ENCODE peak calls at places on chromosomes 11 and 22, in four cellular contexts. B, J, C and G are unnamed samples.

GRCh38 chr11:66238786-66239413 is 29.5 kb upstream of the RAB1B start:
- DNase-seq in B (no peak), J (no peak), C (no peak), G (no peak)

GRCh38 chr22:37624017-37624365 is 15.4 kb downstream of the GGA1 start:
- DNase-seq in J (no peak), C (no peak), B (no peak), G (no peak)

GRCh38 chr11:124879229-124879998 is 14.2 kb downstream of the ROBO3 start:
- DNase-seq in J (no peak), B (no peak), C (no peak), G (no peak)

GRCh38 chr11:64603411-64604110 is 12.5 kb downstream of the SLC22A12 start:
- DNase-seq in C (no peak), B (no peak), J (no peak), G (no peak)

GRCh38 chr11:102552447-102553200 is 22.1 kb upstream of the MMP7 start:
- DNase-seq in B (no peak), J (no peak), C (no peak), G (no peak)

GRCh38 chr22:27509132-27509920 is 292.2 kb downstream of the MN1 start:
- DNase-seq in J (no peak), C (no peak), B (no peak), G (no peak)

GRCh38 chr22:49207008-49207775 is 620.5 kb downstream of the BRD1 start:
- DNase-seq in J (no peak), B (no peak), C (no peak), G (no peak)

GRCh38 chr11:33779849-33780528 is 5.7 kb upstream of the FBXO3 start:
- DNase-seq in B (peak), C (no peak), J (no peak), G (no peak)

GRCh38 chr11:61701298-61701993 is 21.3 kb downstream of the DAGLA start:
- DNase-seq in J (no peak), B (peak), C (no peak), G (no peak)

GRCh38 chr11:94144664-94145063 is 16.0 kb downstream of the PANX1 start:
- DNase-seq in J (no peak), C (no peak), B (no peak), G (no peak)

GRCh38 chr11:115996125-115996807 is 492.1 kb upstream of the CADM1 start:
- DNase-seq in J (no peak), B (no peak), C (no peak), G (no peak)

GRCh38 chr22:34696557-34696956 is 369.4 kb upstream of the ISX start:
- DNase-seq in B (no peak), C (no peak), J (no peak), G (no peak)

GRCh38 chr22:47813661-47814060 is 1051.2 kb downstream of the TBC1D22A start:
- DNase-seq in C (no peak), J (no peak), B (no peak), G (no peak)

GRCh38 chr11:24935059-24935458 is 438.2 kb downstream of the LUZP2 start:
- DNase-seq in C (no peak), J (no peak), B (no peak), G (no peak)

GRCh38 chr11:11841605-11842425 is at the start of gene USP47:
- DNase-seq in B (peak), J (peak), C (peak), G (peak)

GRCh38 chr11:72609045-72609444 is 65.2 kb downstream of the PDE2A start:
- DNase-seq in J (no peak), B (peak), C (no peak), G (no peak)

GRCh38 chr11:119843760-119844330 is 114.8 kb upstream of the NECTIN1 start:
- DNase-seq in J (no peak), B (no peak), C (no peak), G (no peak)

GRCh38 chr11:117145393-117145761 is 1.3 kb downstream of the PAFAH1B2 start:
- DNase-seq in J (no peak), B (peak), C (no peak), G (no peak)

GRCh38 chr22:20186871-20187546 is 36.2 kb upstream of the CCDC188 start:
- DNase-seq in C (no peak), B (no peak), J (no peak), G (no peak)

GRCh38 chr11:4704054-4704789 is at the start of gene MMP26:
- DNase-seq in B (no peak), C (no peak), J (no peak), G (no peak)

GRCh38 chr11:16299390-16299789 is 57.0 kb downstream of the SOX6 start:
- DNase-seq in B (no peak), C (no peak), J (no peak), G (no peak)

GRCh38 chr22:37242395-37242918 is 1.6 kb downstream of the RAC2 start:
- DNase-seq in B (peak), C (peak), J (peak), G (peak)

GRCh38 chr11:11701070-11701469 is 79.3 kb upstream of the GALNT18 start:
- DNase-seq in B (no peak), C (no peak), J (no peak), G (no peak)

GRCh38 chr22:22378446-22379415 is 129.8 kb downstream of the ZNF280B start:
- DNase-seq in B (no peak), C (no peak), J (no peak), G (no peak)

GRCh38 chr11:18010271-18010670 is 2.6 kb downstream of the SERGEF start:
- DNase-seq in J (no peak), B (no peak), C (no peak), G (no peak)

GRCh38 chr11:123543796-123544195 is 110.6 kb downstream of the SCN3B start:
- DNase-seq in J (no peak), B (peak), C (no peak), G (no peak)

GRCh38 chr11:102614485-102614884 is 10.6 kb downstream of the MMP20 start:
- DNase-seq in C (no peak), B (no peak), J (no peak), G (no peak)

GRCh38 chr11:74696488-74696887 is 34.7 kb downstream of the CHRDL2 start:
- DNase-seq in B (no peak), C (no peak), J (no peak), G (no peak)

GRCh38 chr22:25485626-25486545 is 78.6 kb upstream of the GRK3 start:
- DNase-seq in C (no peak), J (no peak), B (no peak), G (no peak)

GRCh38 chr22:30370681-30371080 is 13.9 kb downstream of the CCDC157 start:
- DNase-seq in J (no peak), B (no peak), C (no peak), G (no peak)

GRCh38 chr11:35012467-35013191 is 96.2 kb downstream of the PDHX start:
- DNase-seq in C (no peak), B (no peak), J (no peak), G (peak)

GRCh38 chr11:2794419-2794795 is 91.2 kb downstream of the CDKN1C start:
- DNase-seq in C (no peak), J (no peak), B (no peak), G (no peak)

GRCh38 chr11:44561275-44561781 is 4.1 kb upstream of the CD82 start:
- DNase-seq in J (no peak), C (no peak), B (peak), G (no peak)

GRCh38 chr11:93623179-93623578 is 38.3 kb upstream of the CEP295 start:
- DNase-seq in J (no peak), C (no peak), B (no peak), G (no peak)

GRCh38 chr11:86702387-86702983 is 30.1 kb upstream of the ME3 start:
- DNase-seq in B (no peak), J (no peak), C (no peak), G (no peak)

GRCh38 chr11:10387209-10388083 is 67.6 kb upstream of the AMPD3 start:
- DNase-seq in C (no peak), J (no peak), B (peak), G (no peak)

GRCh38 chr11:36312593-36312990 is 16.5 kb downstream of the PRR5L start:
- DNase-seq in B (no peak), J (no peak), C (no peak), G (no peak)

GRCh38 chr11:86938900-86939880 is 16.0 kb downstream of the FZD4 start:
- DNase-seq in J (no peak), C (peak), B (peak), G (peak)

GRCh38 chr11:34926831-34927132 is 10.4 kb downstream of the PDHX start:
- DNase-seq in J (no peak), C (no peak), B (no peak), G (no peak)